ENCODE peak calls at places on chromosomes 6 and 20, in five cellular contexts. I, E, F, U and N are unnamed samples.

GRCh38 chr6:32989375-32989774 is 20.0 kb downstream of the HLA-DOA start:
- DNase-seq in I (no peak), E (no peak), F (no peak), U (no peak), N (no peak)

GRCh38 chr20:5070570-5070969 is 49.2 kb downstream of the PCNA start:
- DNase-seq in I (no peak), E (no peak), F (no peak), U (no peak), N (no peak)

GRCh38 chr6:110462884-110463481 is 13.4 kb downstream of the SLC22A16 start:
- DNase-seq in I (no peak), E (no peak), F (no peak), U (no peak), N (no peak)

GRCh38 chr20:22579711-22580697 is 4.4 kb downstream of the FOXA2 start:
- DNase-seq in I (no peak), E (no peak), F (no peak), U (no peak), N (peak; percentile 53)

GRCh38 chr20:54004397-54004940 is 65.9 kb downstream of the BCAS1 start:
- DNase-seq in I (peak; percentile 1), E (no peak), F (no peak), U (no peak), N (no peak)

GRCh38 chr6:7742214-7742613 is 16.3 kb downstream of the BMP6 start:
- DNase-seq in I (no peak), E (no peak), F (no peak), U (no peak), N (no peak)

GRCh38 chr20:62361799-62362589 is 5.1 kb downstream of the LAMA5 start:
- DNase-seq in I (no peak), E (peak; percentile 14), F (peak; percentile 83), U (no peak), N (no peak)

GRCh38 chr6:111445786-111446395 is 37.1 kb downstream of the REV3L start:
- DNase-seq in I (no peak), E (no peak), F (no peak), U (no peak), N (no peak)

GRCh38 chr20:36971103-36971502 is 19.6 kb upstream of the SAMHD1 start:
- DNase-seq in I (no peak), E (no peak), F (no peak), U (no peak), N (no peak)

GRCh38 chr6:138371720-138372119 is 6.0 kb upstream of the SMIM28 start:
- DNase-seq in I (no peak), E (no peak), F (no peak), U (no peak), N (no peak)

GRCh38 chr6:30207619-30208295 is 5.4 kb downstream of the TRIM26 start:
- DNase-seq in I (peak; percentile 19), E (no peak), F (no peak), U (peak; percentile 48), N (no peak)

GRCh38 chr6:11362481-11363018 is 130.1 kb upstream of the NEDD9 start:
- DNase-seq in I (no peak), E (no peak), F (no peak), U (no peak), N (no peak)

GRCh38 chr6:162770955-162771354 is 43.2 kb downstream of the PACRG start:
- DNase-seq in I (no peak), E (no peak), F (no peak), U (no peak), N (no peak)

GRCh38 chr6:14266266-14266665 is 148.7 kb downstream of the CD83 start:
- DNase-seq in I (no peak), E (no peak), F (no peak), U (no peak), N (no peak)

GRCh38 chr20:53795170-53795569 is 201.5 kb upstream of the ZNF217 start:
- DNase-seq in I (peak; percentile 42), E (no peak), F (no peak), U (no peak), N (no peak)

GRCh38 chr6:39077882-39078594 is 29.5 kb downstream of the GLP1R start:
- DNase-seq in I (no peak), E (no peak), F (no peak), U (no peak), N (no peak)

GRCh38 chr6:41654433-41655020 is 16.3 kb downstream of the MDFI start:
- DNase-seq in I (no peak), E (no peak), F (no peak), U (no peak), N (no peak)

GRCh38 chr20:60137657-60138245 is 179.5 kb downstream of the CDH26 start:
- DNase-seq in I (peak; percentile 28), E (peak; percentile 29), F (no peak), U (peak; percentile 21), N (no peak)

GRCh38 chr20:12207875-12208274 is 290.2 kb downstream of the BTBD3 start:
- DNase-seq in I (peak; percentile 47), E (no peak), F (no peak), U (no peak), N (peak; percentile 26)

GRCh38 chr20:35893942-35894341 is 60.4 kb downstream of the SCAND1 start:
- DNase-seq in I (no peak), E (no peak), F (no peak), U (no peak), N (no peak)

GRCh38 chr6:32973144-32973854 is 4.9 kb downstream of the BRD2 start:
- DNase-seq in I (peak; percentile 51), E (peak; percentile 31), F (peak; percentile 58), U (peak; percentile 41), N (peak; percentile 39)

DNA sequence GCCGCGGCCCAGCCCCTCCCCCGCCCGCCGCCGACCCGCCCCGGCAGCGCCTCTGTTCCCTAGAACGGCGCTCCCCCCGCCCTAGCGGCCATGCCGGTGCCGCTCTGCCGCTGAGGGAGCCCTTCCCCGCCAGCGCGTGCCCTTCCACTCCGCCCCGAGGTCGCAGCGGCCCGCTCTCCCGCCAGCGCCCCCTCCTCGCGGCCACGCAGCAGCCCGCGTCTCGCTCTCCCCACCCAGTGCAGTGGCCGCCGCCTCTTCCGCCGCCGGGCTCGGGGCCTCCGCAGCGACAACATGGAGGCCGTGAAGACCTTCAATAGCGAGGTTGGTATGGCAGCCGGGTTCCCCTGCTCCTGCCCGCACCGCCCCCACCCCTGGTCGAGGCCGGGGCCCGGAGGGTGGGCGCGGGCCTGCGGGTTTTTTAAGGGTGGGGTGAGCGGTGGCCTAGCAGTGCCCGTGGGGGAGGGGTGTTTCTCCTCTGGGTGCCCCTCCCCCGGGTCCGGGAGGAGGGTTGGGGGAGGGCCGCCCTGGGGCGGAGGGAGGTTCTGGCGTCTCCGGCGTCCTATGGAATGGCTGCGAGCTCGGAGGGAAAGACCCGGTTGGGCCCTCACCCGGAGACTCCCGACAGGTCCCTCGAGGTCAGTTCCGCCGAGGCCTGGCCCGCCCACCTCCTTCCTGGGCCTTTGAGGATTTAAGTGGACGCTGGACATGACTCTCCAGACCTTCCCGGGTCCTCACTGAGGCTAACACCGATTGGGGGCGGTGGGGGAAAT is 579 bp downstream of the SCAF8 start:
- DNase-seq in I (peak; percentile 97), E (peak; percentile 97), F (peak; percentile 98), U (peak; percentile 96), N (peak; percentile 97)
- TF ChIP-seq CTCF in I (no peak), E (no peak), F (no peak), U (peak; percentile 72), N (no peak)

DNA sequence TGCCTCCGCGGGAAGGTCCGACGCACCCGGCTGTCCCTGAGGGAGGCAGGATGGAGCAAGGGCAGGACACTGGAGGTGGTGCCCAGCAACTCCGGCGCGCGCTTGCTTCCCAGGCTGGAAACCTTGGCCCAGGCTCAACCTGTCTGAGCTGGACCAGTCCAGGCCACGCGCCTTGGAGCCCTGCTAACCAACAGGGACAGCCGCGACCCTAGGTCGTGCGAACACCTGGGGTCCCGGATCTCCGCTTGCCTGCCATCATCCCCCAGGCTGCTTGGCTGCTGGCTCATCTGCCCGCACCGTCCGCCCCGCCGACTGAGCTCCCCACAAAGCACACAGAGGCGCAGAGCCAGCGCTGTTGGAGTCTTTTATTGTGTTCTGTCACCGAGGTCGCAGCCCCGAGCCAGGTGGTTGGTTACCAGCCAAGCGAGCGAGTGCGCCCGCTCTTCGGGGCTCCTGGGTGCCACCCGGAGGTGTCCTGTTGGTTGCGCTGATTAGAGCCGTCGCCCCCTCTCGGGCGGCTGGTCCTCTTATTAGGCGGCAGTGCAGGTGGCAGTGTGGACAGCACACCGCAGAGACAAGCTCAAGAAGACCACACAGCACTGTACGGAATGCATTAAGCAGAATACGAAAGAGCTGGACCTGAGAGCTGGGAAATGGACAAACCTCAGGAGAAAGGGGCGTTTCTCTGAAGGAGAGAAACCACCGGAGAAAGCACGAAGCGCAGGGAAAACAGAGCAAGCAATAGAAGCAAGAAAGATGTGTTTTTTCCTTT is 3.8 kb downstream of the COL12A1 start:
- DNase-seq in I (peak; percentile 66), E (peak; percentile 46), F (peak; percentile 49), U (peak; percentile 16), N (no peak)
- TF ChIP-seq CTCF in I (no peak), E (no peak), F (no peak), U (no peak), N (no peak)

GRCh38 chr6:157811476-157812173 is 11.4 kb upstream of the SNX9 start:
- DNase-seq in I (no peak), E (no peak), F (no peak), U (no peak), N (no peak)

GRCh38 chr6:157808405-157808950 is 14.6 kb upstream of the SNX9 start:
- DNase-seq in I (no peak), E (no peak), F (no peak), U (no peak), N (no peak)

GRCh38 chr6:157806496-157807215 is 16.4 kb upstream of the SNX9 start:
- DNase-seq in I (no peak), E (no peak), F (no peak), U (no peak), N (no peak)

GRCh38 chr6:157811137-157811475 is 11.9 kb upstream of the SNX9 start:
- DNase-seq in I (no peak), E (no peak), F (no peak), U (no peak), N (no peak)

GRCh38 chr6:157809613-157810012 is 13.4 kb upstream of the SNX9 start:
- DNase-seq in I (no peak), E (no peak), F (no peak), U (no peak), N (no peak)
- TF ChIP-seq CTCF in I (no peak), E (no peak), F (no peak), U (no peak), N (no peak)

DNA sequence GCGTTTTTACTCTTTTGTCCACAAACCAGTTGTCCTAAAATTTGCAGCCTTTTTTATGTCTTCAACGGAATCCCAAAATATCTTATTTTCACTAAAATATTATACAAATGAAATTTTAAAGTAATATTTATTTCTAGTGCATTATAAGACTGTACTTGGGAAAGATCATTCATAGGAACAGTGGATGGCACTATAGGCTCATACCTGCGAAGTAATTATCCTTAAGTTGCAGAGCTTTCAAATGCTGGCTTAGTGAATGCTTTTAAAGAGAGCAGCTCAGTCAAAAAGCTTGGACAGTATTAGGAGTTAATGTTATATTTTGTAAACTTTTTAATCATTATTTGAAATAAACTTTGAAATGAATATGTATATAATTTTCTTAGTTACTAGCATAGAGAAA is 254.9 kb downstream of the CDKAL1 start:
- DNase-seq in I (no peak), E (no peak), F (no peak), U (no peak), N (no peak)
- TF ChIP-seq CTCF in I (no peak), E (peak; percentile 26), F (no peak), U (no peak), N (no peak)